ENCODE peak calls at places on chromosomes 4 and X, in ten cellular contexts. K is IMR-90, G is mesenchymal stem cell, X is fibroblast of lung, F is MM.1S, P is PC-3, I is Karpas-422, U is colonic mucosa, Q is K562, M is GM23248. C is an unnamed sample.
A peak's percentile ranks its signal among the peaks of the same experiment; 100 is the strongest.

GRCh38 chr4:134862116-134862515 is 660.5 kb upstream of the PABPC4L start:
- DNase-seq in F (no peak), I (no peak), X (peak; percentile 62), U (no peak), P (peak; percentile 32), Q (no peak), K (peak; percentile 1), M (no peak), G (no peak), C (no peak)

GRCh38 chr4:77156912-77157858 is at the start of gene CCNG2:
- DNase-seq in I (peak; percentile 91), U (peak; percentile 92), Q (peak; percentile 73), G (peak; percentile 97), K (peak; percentile 94), P (peak; percentile 68), X (peak; percentile 97), M (peak; percentile 96), F (peak; percentile 89), C (peak; percentile 96)

GRCh38 chr4:139735381-139736256 is 70.0 kb downstream of the MGST2 start:
- DNase-seq in Q (no peak), M (peak; percentile 50), U (no peak), G (peak; percentile 49), P (no peak), F (no peak), X (peak; percentile 35), I (peak; percentile 72), K (no peak), C (peak; percentile 83)

GRCh38 chrX:150375243-150375642 is 12.1 kb downstream of the MAMLD1 start:
- DNase-seq in K (peak; percentile 6), F (no peak), Q (no peak), G (no peak), I (no peak), M (no peak), U (no peak), X (peak; percentile 6), P (no peak), C (no peak)

GRCh38 chr4:104447346-104447745 is 47.3 kb downstream of the CXXC4 start:
- DNase-seq in M (no peak), P (no peak), U (no peak), Q (no peak), X (peak; percentile 11), I (no peak), K (no peak), G (peak; percentile 24), F (no peak), C (no peak)

GRCh38 chr4:120672558-120673147 is 249.9 kb downstream of the PRDM5 start:
- DNase-seq in Q (no peak), G (peak; percentile 37), M (no peak), P (no peak), U (no peak), F (no peak), X (peak; percentile 46), K (no peak), I (no peak), C (no peak)

GRCh38 chrX:2520539-2520938 is 19.8 kb upstream of the DHRSX start:
- DNase-seq in P (no peak), Q (no peak), F (no peak), I (no peak), K (no peak), X (no peak), M (no peak), G (no peak), U (no peak), C (no peak)

GRCh38 chrX:11143931-11144678 is 33.0 kb downstream of the HCCS start:
- DNase-seq in K (peak; percentile 79), F (peak; percentile 65), P (peak; percentile 91), I (peak; percentile 92), X (peak; percentile 54), M (peak; percentile 74), U (peak; percentile 82), Q (peak; percentile 58), G (peak; percentile 74), C (no peak)

GRCh38 chrX:70433848-70434351 is 10.7 kb upstream of the DLG3 start:
- DNase-seq in I (peak; percentile 87), P (peak; percentile 64), F (peak; percentile 72), Q (peak; percentile 80), X (peak; percentile 34), G (peak; percentile 62), U (peak; percentile 77), M (peak; percentile 70), K (peak; percentile 31), C (peak; percentile 87)

GRCh38 chr4:166957451-166957850 is 276.8 kb downstream of the SPOCK3 start:
- DNase-seq in F (no peak), M (no peak), K (no peak), U (no peak), X (peak; percentile 38), I (no peak), G (no peak), Q (no peak), P (peak; percentile 7), C (no peak)

GRCh38 chr4:169640261-169640880 is 20.0 kb downstream of the CLCN3 start:
- DNase-seq in M (peak; percentile 91), U (no peak), G (peak; percentile 70), Q (no peak), K (peak; percentile 91), X (peak; percentile 67), F (no peak), I (no peak), P (peak; percentile 36), C (no peak)

DNA sequence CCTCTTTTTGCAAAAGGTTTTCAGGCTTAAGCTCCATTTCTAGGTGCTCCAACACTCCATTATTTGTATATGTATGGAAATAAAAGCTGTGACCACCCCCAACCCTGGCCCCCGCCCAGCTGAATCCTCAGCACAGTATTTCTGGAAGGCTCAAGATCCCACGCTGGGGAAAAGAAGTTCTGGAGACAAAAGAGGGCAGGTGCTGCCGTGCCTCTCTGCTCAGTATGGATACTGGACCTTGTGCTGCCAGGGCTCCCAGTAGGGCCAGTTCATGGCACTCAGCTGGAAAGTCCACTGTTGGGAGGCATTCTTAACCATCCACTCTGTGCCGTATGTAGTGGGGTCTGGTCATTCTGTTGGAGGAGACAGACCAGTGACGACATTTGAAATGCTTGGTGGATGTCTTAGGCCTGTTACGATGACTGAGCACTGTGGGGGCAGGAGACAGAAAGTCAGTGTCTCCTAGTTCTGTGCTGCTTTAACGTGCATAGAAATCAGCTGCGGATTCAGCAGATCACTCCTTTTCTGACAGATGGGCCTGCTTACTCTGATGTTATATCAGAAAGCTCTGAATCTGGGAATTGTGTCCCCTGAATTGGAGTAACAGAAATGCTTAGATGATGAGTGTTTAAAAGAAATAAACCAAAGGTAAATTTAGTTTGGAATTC is 48.4 kb upstream of the MSANTD1 start:
- DNase-seq in K (no peak), U (no peak), I (no peak), F (no peak), Q (no peak), G (no peak), M (no peak), P (no peak), X (no peak), C (no peak)
- H3K36me3 ChIP-seq in K (peaks cover 18% of the 10 kb centered on the region), U (no peaks in the 10 kb centered on the region), I (no peaks in the 10 kb centered on the region), F (no peaks in the 10 kb centered on the region), Q (peaks cover 25% of the 10 kb centered on the region), G (peaks cover 54% of the 10 kb centered on the region), M (no peaks in the 10 kb centered on the region), P (no peaks in the 10 kb centered on the region), X (peaks cover 8% of the 10 kb centered on the region), C (peaks cover 10% of the 10 kb centered on the region)

DNA sequence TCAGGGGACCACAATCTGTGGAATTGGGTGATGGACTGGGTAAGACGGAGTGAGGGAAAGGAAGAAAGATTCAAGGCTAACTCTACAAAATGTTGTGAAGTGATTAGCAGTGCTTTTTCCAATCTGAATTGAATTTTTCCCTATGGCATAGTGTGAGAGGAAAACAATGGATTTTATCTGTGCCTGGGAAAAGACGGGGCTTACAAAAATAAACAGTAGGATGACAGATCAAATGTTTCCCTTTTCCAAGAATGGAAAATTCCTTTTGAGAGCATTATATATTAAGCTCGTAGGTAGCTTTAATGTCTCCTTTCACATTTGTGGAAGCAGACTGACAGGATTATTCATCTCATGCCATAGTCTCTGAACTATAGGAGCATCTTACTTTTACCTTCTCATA is 27.8 kb downstream of the ATP11C start:
- DNase-seq in M (no peak), Q (no peak), X (peak; percentile 16), K (no peak), G (no peak), U (no peak), F (no peak), I (no peak), P (no peak), C (no peak)
- H3K9ac ChIP-seq in M (no peak overlapping the region), Q (no peak overlapping the region), X (no peak overlapping the region), K (no peak overlapping the region), G (no peak overlapping the region), U (no peak overlapping the region), F (no peak overlapping the region), I (no peak overlapping the region), P (no peak overlapping the region), C (no peak overlapping the region)

DNA sequence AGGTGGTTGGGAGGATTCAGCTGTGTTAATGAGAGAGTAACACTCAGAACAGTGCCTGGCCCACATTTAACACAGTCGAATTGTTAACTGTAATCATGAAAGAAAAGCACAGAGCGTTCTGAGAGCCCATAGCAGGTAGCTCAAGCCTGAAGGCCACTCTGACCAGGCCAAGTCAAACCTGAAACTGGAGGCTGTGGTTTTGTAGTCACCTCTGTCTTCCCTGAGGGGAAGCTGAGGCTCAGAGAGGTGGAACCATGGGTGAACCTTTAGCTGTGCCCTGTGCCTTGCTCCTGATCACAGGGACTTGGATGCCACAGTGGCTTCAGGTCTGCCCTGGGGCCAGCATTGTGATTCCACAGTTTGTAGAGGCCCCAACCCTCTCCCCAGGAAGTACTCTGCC is 16.6 kb upstream of the UBA1 start:
- DNase-seq in F (no peak), P (no peak), G (no peak), M (no peak), K (no peak), Q (no peak), X (no peak), I (no peak), U (no peak), C (peak; percentile 15)
- H3K36me3 ChIP-seq in F (no peaks in the 10 kb centered on the region), P (peaks cover 19% of the 10 kb centered on the region), G (peaks cover 78% of the 10 kb centered on the region), M (no peaks in the 10 kb centered on the region), K (peaks cover 48% of the 10 kb centered on the region), Q (peaks cover 86% of the 10 kb centered on the region), X (peaks cover 8% of the 10 kb centered on the region), I (no peaks in the 10 kb centered on the region), U (peaks cover 8% of the 10 kb centered on the region), C (peaks cover 3% of the 10 kb centered on the region)

GRCh38 chr4:2794707-2795557 is 2.0 kb downstream of the SH3BP2 start:
- DNase-seq in G (peak; percentile 85), F (no peak), K (peak; percentile 79), P (no peak), X (peak; percentile 84), M (peak; percentile 89), U (peak; percentile 61), Q (no peak), I (no peak), C (peak; percentile 91)

GRCh38 chr4:2793578-2793919 is 664 bp downstream of the SH3BP2 start:
- DNase-seq in I (no peak), X (peak; percentile 50), G (peak; percentile 72), K (peak; percentile 57), M (peak; percentile 93), U (peak; percentile 57), P (peak; percentile 58), Q (no peak), F (no peak), C (peak; percentile 79)

GRCh38 chr4:2792711-2793577 is at the start of gene SH3BP2:
- DNase-seq in X (peak; percentile 65), G (peak; percentile 72), K (peak; percentile 49), Q (peak; percentile 93), U (peak; percentile 90), M (peak; percentile 88), P (peak; percentile 59), I (peak; percentile 90), F (peak; percentile 67), C (peak; percentile 95)

GRCh38 chr4:2795558-2796260 is 2.8 kb downstream of the SH3BP2 start:
- DNase-seq in X (no peak), U (peak; percentile 31), M (no peak), Q (no peak), K (no peak), F (no peak), G (no peak), P (no peak), I (no peak), C (peak; percentile 89)

GRCh38 chr4:2793920-2794706 is 1.2 kb downstream of the SH3BP2 start:
- DNase-seq in F (no peak), M (peak; percentile 73), Q (no peak), U (peak; percentile 69), X (no peak), G (peak; percentile 71), I (no peak), P (no peak), K (no peak), C (peak; percentile 79)
- H3K9ac ChIP-seq in F (no peak overlapping the region), M (peak overlapping the region; percentile 80), Q (peak overlapping the region; percentile 90), U (peak overlapping the region; percentile 84), X (peak overlapping the region; percentile 3), G (peak overlapping the region; percentile 77), I (peak overlapping the region; percentile 56), P (peak overlapping the region; percentile 49), K (peak overlapping the region; percentile 74), C (peak overlapping the region; percentile 84)

C was measured in kidney.